ENCODE peak calls at places on chromosomes 4 and X, in five cellular contexts. R is transverse colon, G is endothelial cell of umbilical vein, C is Panc1, E is stomach. U is an unnamed sample.

GRCh38 chrX:129655547-129656248 is 942 bp upstream of the APLN start:
- DNase-seq in C (no peak), E (peak), R (no peak), G (peak), U (no peak)

GRCh38 chrX:9610774-9611392 is 146.0 kb downstream of the TBL1X start:
- DNase-seq in C (no peak), G (peak), E (no peak), R (no peak), U (no peak)

GRCh38 chr4:16194199-16194598 is 32.1 kb downstream of the TAPT1 start:
- DNase-seq in G (no peak), E (no peak), R (no peak), C (no peak), U (no peak)

GRCh38 chrX:63434665-63435064 is 83.5 kb upstream of the SPIN4 start:
- DNase-seq in E (no peak), R (peak), C (no peak), G (peak), U (no peak)

GRCh38 chrX:106912864-106913263 is 7.3 kb upstream of the CLDN2 start:
- DNase-seq in E (no peak), C (no peak), R (no peak), G (no peak), U (no peak)

GRCh38 chrX:104195013-104195412 is 28.8 kb downstream of the FAM199X start:
- DNase-seq in E (no peak), C (no peak), R (no peak), G (no peak), U (no peak)

GRCh38 chrX:22481436-22481835 is 208.7 kb downstream of the CBLL2 start:
- DNase-seq in E (no peak), C (no peak), R (no peak), G (no peak), U (no peak)

GRCh38 chrX:150326843-150327242 is 36.3 kb upstream of the MAMLD1 start:
- DNase-seq in C (no peak), R (no peak), G (peak), E (no peak), U (no peak)

GRCh38 chr4:47704693-47705325 is 133.1 kb downstream of the CORIN start:
- DNase-seq in E (peak), C (no peak), R (no peak), G (peak), U (no peak)

GRCh38 chr4:165415910-165416309 is 37.1 kb downstream of the CPE start:
- DNase-seq in E (no peak), R (no peak), G (no peak), C (no peak), U (no peak)

GRCh38 chr4:27787195-27787594 is 926.6 kb downstream of the STIM2 start:
- DNase-seq in R (no peak), C (no peak), E (no peak), G (no peak), U (no peak)

GRCh38 chr4:109323348-109323747 is 20.9 kb upstream of the COL25A1 start:
- DNase-seq in G (no peak), E (no peak), C (no peak), R (no peak), U (no peak)

GRCh38 chr4:89586864-89587263 is 250.1 kb downstream of the SNCA start:
- DNase-seq in C (no peak), E (no peak), R (no peak), G (peak), U (no peak)

GRCh38 chr4:186012071-186012470 is 56.9 kb upstream of the TLR3 start:
- DNase-seq in E (no peak), G (no peak), C (no peak), R (no peak), U (no peak)
- TF ChIP-seq CTCF in E (no peak), G (no peak), C (no peak), R (no peak), U (no peak)

GRCh38 chrX:17580529-17581155 is 156.7 kb upstream of the SCML1 start:
- DNase-seq in R (no peak), E (no peak), G (peak), C (no peak), U (no peak)
- TF ChIP-seq POLR2AphosphoS5 in R (no peak), E (no peak), G (no peak), C (no peak), U (no peak)

DNA sequence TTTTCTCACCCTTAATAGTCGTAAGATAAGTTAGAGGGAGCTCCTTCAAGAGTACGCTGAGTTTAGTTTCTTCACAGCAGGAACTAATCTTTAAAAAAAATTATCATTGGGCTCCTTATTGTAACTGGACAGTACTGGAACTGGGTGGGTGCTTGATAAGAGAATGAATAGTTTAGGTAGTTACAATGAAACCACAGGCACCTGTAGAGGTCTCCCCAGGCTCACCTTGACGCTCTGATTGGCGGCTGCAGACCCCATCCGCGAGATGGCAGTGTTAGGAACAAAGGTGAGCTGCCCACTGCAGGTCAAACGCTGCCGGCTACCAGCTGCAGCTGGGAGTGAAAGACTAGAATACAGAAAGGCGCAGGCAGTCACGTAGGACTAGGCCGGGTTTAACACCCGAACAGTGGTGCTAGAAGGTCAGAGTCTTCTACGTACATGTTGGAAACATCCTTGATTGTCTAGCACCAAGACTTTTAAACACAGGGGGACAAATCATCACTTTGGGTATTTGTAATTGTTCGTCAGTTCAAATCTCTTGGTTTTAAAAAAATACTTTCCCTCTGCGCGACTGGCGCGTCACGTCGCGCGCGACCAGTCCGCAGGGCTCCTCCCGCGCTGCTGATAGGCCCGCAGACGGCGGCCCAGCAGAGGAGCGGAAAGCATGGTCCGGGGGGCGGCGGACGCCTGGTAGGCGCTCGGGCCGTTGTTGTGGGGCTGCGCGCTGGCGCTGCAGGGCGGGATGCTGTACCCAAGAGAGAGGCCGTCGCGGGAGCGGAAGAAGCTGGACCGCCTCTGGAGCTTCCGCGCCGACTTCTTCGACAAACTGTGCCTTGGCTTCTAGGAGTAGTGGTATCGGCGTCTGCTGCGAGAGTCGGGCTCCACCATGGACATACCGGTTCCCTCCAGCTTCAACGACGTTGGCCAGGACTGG is 45.6 kb downstream of the SMARCA5 start:
- DNase-seq in G (peak), E (peak), C (peak), R (peak), U (peak)
- TF ChIP-seq CTCF in G (peak), E (peak), C (peak), R (peak), U (peak)

GRCh38 chrX:15358533-15358932 is 23.2 kb upstream of the PIGA start:
- DNase-seq in R (no peak), C (no peak), G (no peak), E (no peak), U (no peak)

GRCh38 chrX:15350329-15350996 is 15.1 kb upstream of the PIGA start:
- DNase-seq in C (no peak), R (no peak), G (no peak), E (no peak), U (no peak)

GRCh38 chrX:15359701-15360100 is 24.4 kb upstream of the PIGA start:
- DNase-seq in C (no peak), G (no peak), R (no peak), E (no peak), U (no peak)

GRCh38 chrX:15356444-15356843 is 21.1 kb upstream of the PIGA start:
- DNase-seq in R (no peak), E (no peak), C (no peak), G (no peak), U (no peak)
- TF ChIP-seq POLR2AphosphoS5 in R (no peak), E (peak), C (no peak), G (no peak), U (no peak)

GRCh38 chrX:135629342-135629741 is 84.1 kb upstream of the CT45A1 start:
- DNase-seq in C (no peak), E (no peak), G (no peak), R (no peak), U (no peak)

GRCh38 chrX:135625995-135626394 is 87.4 kb upstream of the CT45A1 start:
- DNase-seq in E (no peak), R (no peak), G (peak), C (no peak), U (no peak)
- TF ChIP-seq CTCF in E (no peak), R (no peak), G (no peak), C (peak), U (no peak)

DNA sequence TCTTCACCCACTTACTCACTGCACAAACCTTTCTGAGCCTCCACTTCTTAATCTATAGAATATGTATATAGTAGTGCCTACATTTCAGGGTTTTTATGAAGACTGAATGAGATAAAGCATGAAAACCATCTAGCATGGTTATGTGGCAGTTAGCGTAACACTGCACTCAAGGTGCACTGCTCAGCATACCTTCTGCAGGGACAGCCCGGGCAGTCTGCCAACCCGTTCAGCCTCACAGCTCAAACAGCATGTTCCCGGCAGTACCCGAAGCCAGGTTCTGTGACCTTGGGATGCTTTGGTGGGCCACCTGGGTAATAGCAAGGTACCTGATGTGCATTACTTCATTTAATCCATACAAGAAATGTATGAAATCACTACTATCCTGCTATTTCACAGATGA is 81.4 kb downstream of the DOCK11 start:
- DNase-seq in R (no peak), E (peak), G (no peak), C (no peak), U (peak)
- TF ChIP-seq POLR2AphosphoS5 in R (no peak), E (no peak), G (no peak), C (no peak), U (no peak)